ENCODE peak calls at places on chromosomes 5 and 9, in six cellular contexts. One of them, this sample, is unnamed.

GRCh38 chr5:132779961-132780360 is 2.9 kb upstream of the SEPTIN8 start:
- DNase-seq in posterior cingulate gyrus: peak
- DNase-seq in A172: no peak
- DNase-seq in HuH-7: no peak
- DNase-seq in fibroblast of gingiva: no peak
- DNase-seq in stimulated activated CD4-positive, alpha-beta T cell treated with anti-CD3 and anti-CD28 coated beads, Interleukin-12 subunit alpha, Interleukin-12 subunit beta, amount 100 ng/mL, for 4 hours: no peak
- DNase-seq in this sample: no peak

GRCh38 chr9:121771418-121771817 is 120.0 kb downstream of the DAB2IP start:
- DNase-seq in posterior cingulate gyrus: no peak
- DNase-seq in A172: no peak
- DNase-seq in HuH-7: no peak
- DNase-seq in fibroblast of gingiva: no peak
- DNase-seq in stimulated activated CD4-positive, alpha-beta T cell treated with anti-CD3 and anti-CD28 coated beads, Interleukin-12 subunit alpha, Interleukin-12 subunit beta, amount 100 ng/mL, for 4 hours: no peak
- DNase-seq in this sample: no peak

GRCh38 chr9:6716766-6717165 is 41.0 kb upstream of the KDM4C start:
- DNase-seq in posterior cingulate gyrus: no peak
- DNase-seq in A172: no peak
- DNase-seq in HuH-7: no peak
- DNase-seq in fibroblast of gingiva: no peak
- DNase-seq in stimulated activated CD4-positive, alpha-beta T cell treated with anti-CD3 and anti-CD28 coated beads, Interleukin-12 subunit alpha, Interleukin-12 subunit beta, amount 100 ng/mL, for 4 hours: no peak
- DNase-seq in this sample: no peak

GRCh38 chr5:6188976-6189375 is 189.4 kb downstream of the MED10 start:
- DNase-seq in posterior cingulate gyrus: no peak
- DNase-seq in A172: no peak
- DNase-seq in HuH-7: no peak
- DNase-seq in fibroblast of gingiva: no peak
- DNase-seq in stimulated activated CD4-positive, alpha-beta T cell treated with anti-CD3 and anti-CD28 coated beads, Interleukin-12 subunit alpha, Interleukin-12 subunit beta, amount 100 ng/mL, for 4 hours: no peak
- DNase-seq in this sample: no peak

GRCh38 chr5:139901251-139901575 is 105.6 kb downstream of the PSD2 start:
- DNase-seq in posterior cingulate gyrus: no peak
- DNase-seq in A172: no peak
- DNase-seq in HuH-7: no peak
- DNase-seq in fibroblast of gingiva: no peak
- DNase-seq in stimulated activated CD4-positive, alpha-beta T cell treated with anti-CD3 and anti-CD28 coated beads, Interleukin-12 subunit alpha, Interleukin-12 subunit beta, amount 100 ng/mL, for 4 hours: no peak
- DNase-seq in this sample: no peak

GRCh38 chr9:118961857-118962256 is 407.4 kb downstream of the BRINP1 start:
- DNase-seq in posterior cingulate gyrus: no peak
- DNase-seq in A172: peak
- DNase-seq in HuH-7: no peak
- DNase-seq in fibroblast of gingiva: peak
- DNase-seq in stimulated activated CD4-positive, alpha-beta T cell treated with anti-CD3 and anti-CD28 coated beads, Interleukin-12 subunit alpha, Interleukin-12 subunit beta, amount 100 ng/mL, for 4 hours: no peak
- DNase-seq in this sample: peak

GRCh38 chr9:88501086-88501485 is 33.9 kb upstream of the NXNL2 start:
- DNase-seq in posterior cingulate gyrus: no peak
- DNase-seq in A172: no peak
- DNase-seq in HuH-7: no peak
- DNase-seq in fibroblast of gingiva: no peak
- DNase-seq in stimulated activated CD4-positive, alpha-beta T cell treated with anti-CD3 and anti-CD28 coated beads, Interleukin-12 subunit alpha, Interleukin-12 subunit beta, amount 100 ng/mL, for 4 hours: no peak
- DNase-seq in this sample: no peak

GRCh38 chr5:124628721-124629596 is 117.5 kb downstream of the ZNF608 start:
- DNase-seq in posterior cingulate gyrus: no peak
- DNase-seq in A172: peak
- DNase-seq in HuH-7: peak
- DNase-seq in fibroblast of gingiva: peak
- DNase-seq in stimulated activated CD4-positive, alpha-beta T cell treated with anti-CD3 and anti-CD28 coated beads, Interleukin-12 subunit alpha, Interleukin-12 subunit beta, amount 100 ng/mL, for 4 hours: no peak
- DNase-seq in this sample: peak

GRCh38 chr5:16628376-16628775 is 11.6 kb upstream of the RETREG1 start:
- DNase-seq in posterior cingulate gyrus: no peak
- DNase-seq in A172: no peak
- DNase-seq in HuH-7: no peak
- DNase-seq in fibroblast of gingiva: no peak
- DNase-seq in stimulated activated CD4-positive, alpha-beta T cell treated with anti-CD3 and anti-CD28 coated beads, Interleukin-12 subunit alpha, Interleukin-12 subunit beta, amount 100 ng/mL, for 4 hours: no peak
- DNase-seq in this sample: no peak

GRCh38 chr5:95281211-95281610 is 3.7 kb downstream of the MCTP1 start:
- DNase-seq in posterior cingulate gyrus: no peak
- DNase-seq in A172: peak
- DNase-seq in HuH-7: no peak
- DNase-seq in fibroblast of gingiva: no peak
- DNase-seq in stimulated activated CD4-positive, alpha-beta T cell treated with anti-CD3 and anti-CD28 coated beads, Interleukin-12 subunit alpha, Interleukin-12 subunit beta, amount 100 ng/mL, for 4 hours: no peak
- DNase-seq in this sample: no peak

GRCh38 chr9:112532427-112532826 is 45.8 kb downstream of the KIAA1958 start:
- DNase-seq in posterior cingulate gyrus: no peak
- DNase-seq in A172: no peak
- DNase-seq in HuH-7: peak
- DNase-seq in fibroblast of gingiva: peak
- DNase-seq in stimulated activated CD4-positive, alpha-beta T cell treated with anti-CD3 and anti-CD28 coated beads, Interleukin-12 subunit alpha, Interleukin-12 subunit beta, amount 100 ng/mL, for 4 hours: no peak
- DNase-seq in this sample: peak

GRCh38 chr5:148492351-148492750 is 108.6 kb downstream of the FBXO38 start:
- DNase-seq in posterior cingulate gyrus: no peak
- DNase-seq in A172: no peak
- DNase-seq in HuH-7: no peak
- DNase-seq in fibroblast of gingiva: no peak
- DNase-seq in stimulated activated CD4-positive, alpha-beta T cell treated with anti-CD3 and anti-CD28 coated beads, Interleukin-12 subunit alpha, Interleukin-12 subunit beta, amount 100 ng/mL, for 4 hours: no peak
- DNase-seq in this sample: no peak

GRCh38 chr5:96687812-96688453 is 25.8 kb downstream of the CAST start:
- DNase-seq in posterior cingulate gyrus: no peak
- DNase-seq in A172: peak
- DNase-seq in HuH-7: peak
- DNase-seq in fibroblast of gingiva: peak
- DNase-seq in stimulated activated CD4-positive, alpha-beta T cell treated with anti-CD3 and anti-CD28 coated beads, Interleukin-12 subunit alpha, Interleukin-12 subunit beta, amount 100 ng/mL, for 4 hours: no peak
- DNase-seq in this sample: no peak

GRCh38 chr5:180898621-180899246 is at the start of gene BTNL8:
- DNase-seq in posterior cingulate gyrus: no peak
- DNase-seq in A172: no peak
- DNase-seq in HuH-7: no peak
- DNase-seq in fibroblast of gingiva: no peak
- DNase-seq in stimulated activated CD4-positive, alpha-beta T cell treated with anti-CD3 and anti-CD28 coated beads, Interleukin-12 subunit alpha, Interleukin-12 subunit beta, amount 100 ng/mL, for 4 hours: no peak
- DNase-seq in this sample: no peak

GRCh38 chr5:76325876-76326491 is 77.1 kb upstream of the IQGAP2 start:
- DNase-seq in posterior cingulate gyrus: no peak
- DNase-seq in A172: no peak
- DNase-seq in HuH-7: no peak
- DNase-seq in fibroblast of gingiva: no peak
- DNase-seq in stimulated activated CD4-positive, alpha-beta T cell treated with anti-CD3 and anti-CD28 coated beads, Interleukin-12 subunit alpha, Interleukin-12 subunit beta, amount 100 ng/mL, for 4 hours: no peak
- DNase-seq in this sample: no peak

GRCh38 chr9:126160067-126160853 is 166.4 kb upstream of the MVB12B start:
- DNase-seq in posterior cingulate gyrus: no peak
- DNase-seq in A172: no peak
- DNase-seq in HuH-7: no peak
- DNase-seq in fibroblast of gingiva: no peak
- DNase-seq in stimulated activated CD4-positive, alpha-beta T cell treated with anti-CD3 and anti-CD28 coated beads, Interleukin-12 subunit alpha, Interleukin-12 subunit beta, amount 100 ng/mL, for 4 hours: no peak
- DNase-seq in this sample: no peak

GRCh38 chr9:128505414-128505765 is 871 bp downstream of the GLE1 start:
- DNase-seq in posterior cingulate gyrus: no peak
- DNase-seq in A172: no peak
- DNase-seq in HuH-7: no peak
- DNase-seq in fibroblast of gingiva: peak
- DNase-seq in stimulated activated CD4-positive, alpha-beta T cell treated with anti-CD3 and anti-CD28 coated beads, Interleukin-12 subunit alpha, Interleukin-12 subunit beta, amount 100 ng/mL, for 4 hours: no peak
- DNase-seq in this sample: no peak

GRCh38 chr5:175866377-175866907 is 4.9 kb upstream of the CPLX2 start:
- DNase-seq in posterior cingulate gyrus: no peak
- DNase-seq in A172: no peak
- DNase-seq in HuH-7: no peak
- DNase-seq in fibroblast of gingiva: no peak
- DNase-seq in stimulated activated CD4-positive, alpha-beta T cell treated with anti-CD3 and anti-CD28 coated beads, Interleukin-12 subunit alpha, Interleukin-12 subunit beta, amount 100 ng/mL, for 4 hours: no peak
- DNase-seq in this sample: no peak

GRCh38 chr9:89996717-89997116 is 391.9 kb downstream of the GADD45G start:
- DNase-seq in posterior cingulate gyrus: no peak
- DNase-seq in A172: peak
- DNase-seq in HuH-7: peak
- DNase-seq in fibroblast of gingiva: no peak
- DNase-seq in stimulated activated CD4-positive, alpha-beta T cell treated with anti-CD3 and anti-CD28 coated beads, Interleukin-12 subunit alpha, Interleukin-12 subunit beta, amount 100 ng/mL, for 4 hours: no peak
- DNase-seq in this sample: peak

GRCh38 chr9:21096172-21096900 is 18.6 kb upstream of the IFNB1 start:
- DNase-seq in posterior cingulate gyrus: no peak
- DNase-seq in A172: peak
- DNase-seq in HuH-7: no peak
- DNase-seq in fibroblast of gingiva: peak
- DNase-seq in stimulated activated CD4-positive, alpha-beta T cell treated with anti-CD3 and anti-CD28 coated beads, Interleukin-12 subunit alpha, Interleukin-12 subunit beta, amount 100 ng/mL, for 4 hours: peak
- DNase-seq in this sample: peak

GRCh38 chr5:137273511-137273910 is 225.6 kb downstream of the SPOCK1 start:
- DNase-seq in posterior cingulate gyrus: no peak
- DNase-seq in A172: peak
- DNase-seq in HuH-7: no peak
- DNase-seq in fibroblast of gingiva: no peak
- DNase-seq in stimulated activated CD4-positive, alpha-beta T cell treated with anti-CD3 and anti-CD28 coated beads, Interleukin-12 subunit alpha, Interleukin-12 subunit beta, amount 100 ng/mL, for 4 hours: no peak
- DNase-seq in this sample: no peak

GRCh38 chr5:143506881-143507552 is 103.5 kb upstream of the NR3C1 start:
- DNase-seq in posterior cingulate gyrus: no peak
- DNase-seq in A172: peak
- DNase-seq in HuH-7: peak
- DNase-seq in fibroblast of gingiva: peak
- DNase-seq in stimulated activated CD4-positive, alpha-beta T cell treated with anti-CD3 and anti-CD28 coated beads, Interleukin-12 subunit alpha, Interleukin-12 subunit beta, amount 100 ng/mL, for 4 hours: no peak
- DNase-seq in this sample: peak

GRCh38 chr5:74316064-74316586 is 324.4 kb downstream of the ENC1 start:
- DNase-seq in posterior cingulate gyrus: no peak
- DNase-seq in A172: peak
- DNase-seq in HuH-7: no peak
- DNase-seq in fibroblast of gingiva: peak
- DNase-seq in stimulated activated CD4-positive, alpha-beta T cell treated with anti-CD3 and anti-CD28 coated beads, Interleukin-12 subunit alpha, Interleukin-12 subunit beta, amount 100 ng/mL, for 4 hours: no peak
- DNase-seq in this sample: peak

GRCh38 chr9:28378236-28378635 is 805.0 kb upstream of the C9orf72 start:
- DNase-seq in posterior cingulate gyrus: no peak
- DNase-seq in A172: no peak
- DNase-seq in HuH-7: no peak
- DNase-seq in fibroblast of gingiva: no peak
- DNase-seq in stimulated activated CD4-positive, alpha-beta T cell treated with anti-CD3 and anti-CD28 coated beads, Interleukin-12 subunit alpha, Interleukin-12 subunit beta, amount 100 ng/mL, for 4 hours: no peak
- DNase-seq in this sample: no peak

GRCh38 chr5:57174128-57174849 is 430 bp downstream of the GPBP1 start:
- DNase-seq in posterior cingulate gyrus: peak
- DNase-seq in A172: peak
- DNase-seq in HuH-7: no peak
- DNase-seq in fibroblast of gingiva: peak
- DNase-seq in stimulated activated CD4-positive, alpha-beta T cell treated with anti-CD3 and anti-CD28 coated beads, Interleukin-12 subunit alpha, Interleukin-12 subunit beta, amount 100 ng/mL, for 4 hours: peak
- DNase-seq in this sample: peak

GRCh38 chr9:13071921-13072320 is 207.6 kb downstream of the MPDZ start:
- DNase-seq in posterior cingulate gyrus: no peak
- DNase-seq in A172: no peak
- DNase-seq in HuH-7: no peak
- DNase-seq in fibroblast of gingiva: no peak
- DNase-seq in stimulated activated CD4-positive, alpha-beta T cell treated with anti-CD3 and anti-CD28 coated beads, Interleukin-12 subunit alpha, Interleukin-12 subunit beta, amount 100 ng/mL, for 4 hours: no peak
- DNase-seq in this sample: no peak

GRCh38 chr9:129938291-129938979 is 103.2 kb downstream of the USP20 start:
- DNase-seq in posterior cingulate gyrus: no peak
- DNase-seq in A172: no peak
- DNase-seq in HuH-7: no peak
- DNase-seq in fibroblast of gingiva: peak
- DNase-seq in stimulated activated CD4-positive, alpha-beta T cell treated with anti-CD3 and anti-CD28 coated beads, Interleukin-12 subunit alpha, Interleukin-12 subunit beta, amount 100 ng/mL, for 4 hours: no peak
- DNase-seq in this sample: peak

GRCh38 chr9:74821636-74822035 is 66.1 kb downstream of the TRPM6 start:
- DNase-seq in posterior cingulate gyrus: peak
- DNase-seq in A172: no peak
- DNase-seq in HuH-7: no peak
- DNase-seq in fibroblast of gingiva: no peak
- DNase-seq in stimulated activated CD4-positive, alpha-beta T cell treated with anti-CD3 and anti-CD28 coated beads, Interleukin-12 subunit alpha, Interleukin-12 subunit beta, amount 100 ng/mL, for 4 hours: no peak
- DNase-seq in this sample: no peak

GRCh38 chr9:124754289-124754688 is 16.8 kb downstream of the NR6A1 start:
- DNase-seq in posterior cingulate gyrus: no peak
- DNase-seq in A172: no peak
- DNase-seq in HuH-7: no peak
- DNase-seq in fibroblast of gingiva: no peak
- DNase-seq in stimulated activated CD4-positive, alpha-beta T cell treated with anti-CD3 and anti-CD28 coated beads, Interleukin-12 subunit alpha, Interleukin-12 subunit beta, amount 100 ng/mL, for 4 hours: no peak
- DNase-seq in this sample: peak

GRCh38 chr5:121182788-121183490 is 668.7 kb upstream of the FTMT start:
- DNase-seq in posterior cingulate gyrus: no peak
- DNase-seq in A172: peak
- DNase-seq in HuH-7: no peak
- DNase-seq in fibroblast of gingiva: no peak
- DNase-seq in stimulated activated CD4-positive, alpha-beta T cell treated with anti-CD3 and anti-CD28 coated beads, Interleukin-12 subunit alpha, Interleukin-12 subunit beta, amount 100 ng/mL, for 4 hours: no peak
- DNase-seq in this sample: no peak

GRCh38 chr9:133826289-133827085 is 88.3 kb upstream of the SARDH start:
- DNase-seq in posterior cingulate gyrus: no peak
- DNase-seq in A172: no peak
- DNase-seq in HuH-7: no peak
- DNase-seq in fibroblast of gingiva: no peak
- DNase-seq in stimulated activated CD4-positive, alpha-beta T cell treated with anti-CD3 and anti-CD28 coated beads, Interleukin-12 subunit alpha, Interleukin-12 subunit beta, amount 100 ng/mL, for 4 hours: no peak
- DNase-seq in this sample: no peak

GRCh38 chr5:172114875-172115422 is 73.1 kb downstream of the STK10 start:
- DNase-seq in posterior cingulate gyrus: no peak
- DNase-seq in A172: no peak
- DNase-seq in HuH-7: no peak
- DNase-seq in fibroblast of gingiva: no peak
- DNase-seq in stimulated activated CD4-positive, alpha-beta T cell treated with anti-CD3 and anti-CD28 coated beads, Interleukin-12 subunit alpha, Interleukin-12 subunit beta, amount 100 ng/mL, for 4 hours: peak
- DNase-seq in this sample: no peak

GRCh38 chr5:35092703-35093102 is 45.0 kb upstream of the AGXT2 start:
- DNase-seq in posterior cingulate gyrus: no peak
- DNase-seq in A172: no peak
- DNase-seq in HuH-7: no peak
- DNase-seq in fibroblast of gingiva: no peak
- DNase-seq in stimulated activated CD4-positive, alpha-beta T cell treated with anti-CD3 and anti-CD28 coated beads, Interleukin-12 subunit alpha, Interleukin-12 subunit beta, amount 100 ng/mL, for 4 hours: no peak
- DNase-seq in this sample: no peak

GRCh38 chr9:14323969-14324366 is 10.0 kb upstream of the NFIB start:
- DNase-seq in posterior cingulate gyrus: no peak
- DNase-seq in A172: no peak
- DNase-seq in HuH-7: no peak
- DNase-seq in fibroblast of gingiva: no peak
- DNase-seq in stimulated activated CD4-positive, alpha-beta T cell treated with anti-CD3 and anti-CD28 coated beads, Interleukin-12 subunit alpha, Interleukin-12 subunit beta, amount 100 ng/mL, for 4 hours: no peak
- DNase-seq in this sample: no peak

GRCh38 chr5:1182633-1183423 is 18.6 kb upstream of the SLC6A19 start:
- DNase-seq in posterior cingulate gyrus: peak
- DNase-seq in A172: no peak
- DNase-seq in HuH-7: peak
- DNase-seq in fibroblast of gingiva: no peak
- DNase-seq in stimulated activated CD4-positive, alpha-beta T cell treated with anti-CD3 and anti-CD28 coated beads, Interleukin-12 subunit alpha, Interleukin-12 subunit beta, amount 100 ng/mL, for 4 hours: no peak
- DNase-seq in this sample: no peak

GRCh38 chr5:149682532-149683076 is 47.5 kb upstream of the PPARGC1B start:
- DNase-seq in posterior cingulate gyrus: no peak
- DNase-seq in A172: no peak
- DNase-seq in HuH-7: no peak
- DNase-seq in fibroblast of gingiva: no peak
- DNase-seq in stimulated activated CD4-positive, alpha-beta T cell treated with anti-CD3 and anti-CD28 coated beads, Interleukin-12 subunit alpha, Interleukin-12 subunit beta, amount 100 ng/mL, for 4 hours: no peak
- DNase-seq in this sample: no peak

GRCh38 chr9:120926397-120926928 is at the start of gene TRAF1:
- DNase-seq in posterior cingulate gyrus: no peak
- DNase-seq in A172: peak
- DNase-seq in HuH-7: no peak
- DNase-seq in fibroblast of gingiva: no peak
- DNase-seq in stimulated activated CD4-positive, alpha-beta T cell treated with anti-CD3 and anti-CD28 coated beads, Interleukin-12 subunit alpha, Interleukin-12 subunit beta, amount 100 ng/mL, for 4 hours: no peak
- DNase-seq in this sample: no peak